ENCODE peak calls at places on chromosomes 13 and 19, in six cellular contexts. K is GM12878, X is HepG2, O is K562, F is SK-N-SH, R is H1. Y is an unnamed sample.

GRCh38 chr19:7888145-7888825 is at the start of gene LRRC8E:
- DNase-seq in K (no peak), X (peak), O (peak), F (peak), R (no peak), Y (no peak)

GRCh38 chr13:22144806-22145205 is 473.9 kb downstream of the FGF9 start:
- DNase-seq in K (no peak), X (no peak), O (no peak), F (no peak), R (no peak), Y (no peak)

GRCh38 chr19:55112246-55112780 is 5.1 kb downstream of the PPP1R12C start:
- DNase-seq in K (no peak), X (no peak), O (peak), F (peak), R (no peak), Y (no peak)

GRCh38 chr13:110689711-110690110 is 16.2 kb downstream of the CARS2 start:
- DNase-seq in K (no peak), X (no peak), O (no peak), F (no peak), R (no peak), Y (no peak)

GRCh38 chr13:35785563-35786327 is 309.3 kb upstream of the MAB21L1 start:
- DNase-seq in K (no peak), X (no peak), O (no peak), F (peak), R (no peak), Y (no peak)

GRCh38 chr13:85541476-85541875 is 257.7 kb downstream of the SLITRK6 start:
- DNase-seq in K (no peak), X (no peak), O (no peak), F (no peak), R (no peak), Y (no peak)

GRCh38 chr19:45253396-45254027 is 2.4 kb downstream of the MARK4 start:
- DNase-seq in K (no peak), X (no peak), O (no peak), F (no peak), R (no peak), Y (no peak)

GRCh38 chr19:51365211-51366049 is 758 bp downstream of the ETFB start:
- DNase-seq in K (no peak), X (peak), O (peak), F (no peak), R (no peak), Y (peak)

GRCh38 chr19:22919946-22920345 is 83.0 kb downstream of the ZNF728 start:
- DNase-seq in K (no peak), X (no peak), O (no peak), F (no peak), R (no peak), Y (no peak)

GRCh38 chr19:19531951-19532805 is 3.5 kb downstream of the YJEFN3 start:
- DNase-seq in K (no peak), X (peak), O (peak), F (peak), R (no peak), Y (peak)

GRCh38 chr13:30895773-30896172 is 10.3 kb upstream of the MEDAG start:
- DNase-seq in K (no peak), X (no peak), O (no peak), F (no peak), R (no peak), Y (no peak)

GRCh38 chr19:5806133-5806489 is 1.2 kb downstream of the NRTN start:
- DNase-seq in K (no peak), X (no peak), O (no peak), F (no peak), R (no peak), Y (no peak)

GRCh38 chr19:1511318-1511988 is 1.4 kb downstream of the ADAMTSL5 start:
- DNase-seq in K (no peak), X (no peak), O (no peak), F (peak), R (no peak), Y (no peak)

GRCh38 chr13:23504188-23504587 is 66.0 kb upstream of the TNFRSF19 start:
- DNase-seq in K (no peak), X (no peak), O (no peak), F (peak), R (no peak), Y (no peak)

GRCh38 chr19:11639245-11639601 is 41.9 kb downstream of the ZNF627 start:
- DNase-seq in K (no peak), X (no peak), O (no peak), F (no peak), R (no peak), Y (no peak)

GRCh38 chr19:16160943-16161560 is 12.3 kb downstream of the CIB3 start:
- DNase-seq in K (no peak), X (peak), O (peak), F (no peak), R (no peak), Y (no peak)

GRCh38 chr13:77832339-77833100 is 86.1 kb downstream of the EDNRB start:
- DNase-seq in K (no peak), X (no peak), O (no peak), F (no peak), R (no peak), Y (peak)

GRCh38 chr19:48495391-48495790 is 16.2 kb downstream of the LMTK3 start:
- DNase-seq in K (no peak), X (no peak), O (no peak), F (no peak), R (no peak), Y (no peak)

GRCh38 chr13:101397742-101398141 is 18.6 kb downstream of the NALCN start:
- DNase-seq in K (no peak), X (no peak), O (no peak), F (no peak), R (no peak), Y (no peak)

GRCh38 chr13:89740994-89741678 is 1606.4 kb upstream of the MIR17HG start:
- DNase-seq in K (no peak), X (no peak), O (no peak), F (no peak), R (no peak), Y (no peak)

GRCh38 chr13:40079721-40080120 is 424.3 kb downstream of the COG6 start:
- DNase-seq in K (no peak), X (no peak), O (no peak), F (no peak), R (no peak), Y (no peak)

GRCh38 chr19:12777217-12778019 is 2.1 kb upstream of the HOOK2 start:
- DNase-seq in K (no peak), X (peak), O (peak), F (peak), R (no peak), Y (peak)

GRCh38 chr13:25868483-25868882 is 183.3 kb downstream of the SHISA2 start:
- DNase-seq in K (no peak), X (no peak), O (no peak), F (no peak), R (no peak), Y (no peak)

GRCh38 chr19:47228168-47228936 is 2.6 kb downstream of the BBC3 start:
- DNase-seq in K (no peak), X (peak), O (peak), F (peak), R (no peak), Y (peak)

GRCh38 chr19:35768082-35768421 is 7.3 kb upstream of the ARHGAP33 start:
- DNase-seq in K (no peak), X (no peak), O (no peak), F (no peak), R (no peak), Y (no peak)

GRCh38 chr19:18357041-18357440 is 16.6 kb downstream of the PGPEP1 start:
- DNase-seq in K (no peak), X (no peak), O (no peak), F (no peak), R (no peak), Y (no peak)

GRCh38 chr13:83221813-83222241 is 660.4 kb downstream of the SLITRK1 start:
- DNase-seq in K (no peak), X (no peak), O (no peak), F (no peak), R (no peak), Y (no peak)

GRCh38 chr13:51821666-51822065 is 17.7 kb upstream of the DHRS12 start:
- DNase-seq in K (no peak), X (no peak), O (no peak), F (no peak), R (no peak), Y (no peak)

GRCh38 chr19:50793558-50794065 is 3.4 kb downstream of the ACP4 start:
- DNase-seq in K (no peak), X (no peak), O (no peak), F (peak), R (no peak), Y (no peak)

GRCh38 chr13:74325106-74325505 is 190.9 kb upstream of the KLF12 start:
- DNase-seq in K (no peak), X (peak), O (no peak), F (peak), R (no peak), Y (no peak)

GRCh38 chr19:50427997-50428425 is 4.7 kb upstream of the MYBPC2 start:
- DNase-seq in K (no peak), X (no peak), O (no peak), F (no peak), R (peak), Y (peak)

GRCh38 chr19:48473161-48473966 is 4.2 kb downstream of the CYTH2 start:
- DNase-seq in K (no peak), X (no peak), O (no peak), F (no peak), R (no peak), Y (no peak)

GRCh38 chr13:23578411-23579071 is 8.3 kb downstream of the TNFRSF19 start:
- DNase-seq in K (no peak), X (peak), O (peak), F (peak), R (peak), Y (peak)

GRCh38 chr19:12733369-12733896 is 1.1 kb downstream of the TRIR start:
- DNase-seq in K (no peak), X (peak), O (no peak), F (peak), R (no peak), Y (peak)

GRCh38 chr19:49436381-49437017 is 4.8 kb downstream of the SLC17A7 start:
- DNase-seq in K (no peak), X (no peak), O (peak), F (peak), R (peak), Y (no peak)

GRCh38 chr13:107743983-107744382 is 471.4 kb downstream of the LIG4 start:
- DNase-seq in K (no peak), X (no peak), O (no peak), F (no peak), R (no peak), Y (no peak)

GRCh38 chr19:15260939-15261338 is 28.7 kb upstream of the EPHX3 start:
- DNase-seq in K (no peak), X (no peak), O (no peak), F (peak), R (no peak), Y (no peak)

GRCh38 chr13:36418022-36418805 is 14.1 kb upstream of the CCNA1 start:
- DNase-seq in K (peak), X (no peak), O (no peak), F (no peak), R (no peak), Y (peak)

GRCh38 chr13:46609052-46609451 is 56.1 kb downstream of the LRCH1 start:
- DNase-seq in K (no peak), X (peak), O (no peak), F (no peak), R (no peak), Y (no peak)

GRCh38 chr13:46605824-46606554 is 53.0 kb downstream of the LRCH1 start:
- DNase-seq in K (peak), X (no peak), O (no peak), F (no peak), R (no peak), Y (no peak)

GRCh38 chr13:46606915-46607413 is 54.0 kb downstream of the LRCH1 start:
- DNase-seq in K (no peak), X (no peak), O (no peak), F (no peak), R (no peak), Y (no peak)

GRCh38 chr13:46609726-46610125 is 56.8 kb downstream of the LRCH1 start:
- DNase-seq in K (no peak), X (no peak), O (no peak), F (no peak), R (no peak), Y (no peak)

DNA sequence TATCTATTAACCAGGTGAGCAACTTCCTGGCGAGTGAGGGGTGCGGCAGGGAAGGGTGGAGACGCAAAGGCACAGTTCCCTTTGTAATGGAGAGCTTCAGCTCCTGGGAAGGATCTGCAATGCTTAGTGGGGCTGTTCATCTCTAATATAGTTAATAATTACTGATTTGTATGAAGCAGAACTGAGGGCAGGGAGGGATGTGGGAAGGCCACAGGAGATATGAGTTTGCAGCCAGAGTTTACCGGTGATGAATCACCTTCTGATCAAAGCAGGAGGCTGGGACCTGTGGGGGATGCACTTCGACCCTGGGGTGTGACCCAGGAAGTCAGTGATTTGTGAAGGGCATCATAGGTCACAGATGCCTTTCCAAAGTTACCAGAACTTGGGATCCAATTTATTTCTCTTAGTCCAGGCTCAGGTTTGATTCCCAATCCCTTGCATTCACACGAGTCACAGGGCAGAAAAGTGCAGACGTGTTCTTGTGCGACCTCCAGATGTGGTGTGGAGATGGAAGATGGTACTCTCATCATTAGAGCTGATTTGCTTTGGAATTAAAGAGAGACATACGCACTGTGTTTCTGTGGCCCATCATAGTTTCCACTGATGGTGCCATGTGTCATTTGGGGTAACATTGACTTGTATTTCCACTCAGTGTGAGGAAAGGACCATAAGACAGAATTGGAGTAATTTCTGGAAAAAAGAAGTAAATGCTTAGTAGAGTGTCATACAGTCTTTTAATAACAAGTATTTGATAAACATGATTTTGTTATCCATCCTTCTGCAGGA is 55.0 kb downstream of the LRCH1 start:
- DNase-seq in K (no peak), X (peak), O (no peak), F (no peak), R (no peak), Y (no peak)
- TF ChIP-seq GABPA in K (no peak), X (no peak), O (no peak), F (no peak), R (no peak), Y (no peak)

GRCh38 chr19:4139614-4140236 is 13.7 kb upstream of the CREB3L3 start:
- DNase-seq in K (peak), X (peak), O (peak), F (peak), R (peak), Y (peak)

GRCh38 chr19:4136680-4137088 is 12.8 kb upstream of the MAP2K2 start:
- DNase-seq in K (no peak), X (peak), O (no peak), F (no peak), R (no peak), Y (no peak)

GRCh38 chr19:4138445-4138844 is 14.5 kb upstream of the MAP2K2 start:
- DNase-seq in K (no peak), X (no peak), O (no peak), F (no peak), R (no peak), Y (no peak)

GRCh38 chr19:4144666-4145261 is 8.7 kb upstream of the CREB3L3 start:
- DNase-seq in K (no peak), X (no peak), O (peak), F (peak), R (no peak), Y (no peak)

GRCh38 chr19:4140237-4140711 is 13.2 kb upstream of the CREB3L3 start:
- DNase-seq in K (no peak), X (peak), O (peak), F (peak), R (peak), Y (peak)
- TF ChIP-seq GABPA in K (no peak), X (no peak), O (no peak), F (no peak), R (no peak), Y (no peak)

GRCh38 chr13:32829676-32830091 is 186.5 kb upstream of the KL start:
- DNase-seq in K (no peak), X (no peak), O (no peak), F (no peak), R (peak), Y (no peak)
- TF ChIP-seq GABPA in K (no peak), X (no peak), O (no peak), F (no peak), R (no peak), Y (no peak)

GRCh38 chr13:106287351-106287750 is 248.1 kb downstream of the EFNB2 start:
- DNase-seq in K (no peak), X (no peak), O (no peak), F (no peak), R (no peak), Y (no peak)

GRCh38 chr13:106281426-106281825 is 254.0 kb downstream of the EFNB2 start:
- DNase-seq in K (no peak), X (no peak), O (no peak), F (no peak), R (no peak), Y (no peak)

GRCh38 chr13:106286811-106287210 is 248.7 kb downstream of the EFNB2 start:
- DNase-seq in K (no peak), X (no peak), O (no peak), F (no peak), R (no peak), Y (no peak)

DNA sequence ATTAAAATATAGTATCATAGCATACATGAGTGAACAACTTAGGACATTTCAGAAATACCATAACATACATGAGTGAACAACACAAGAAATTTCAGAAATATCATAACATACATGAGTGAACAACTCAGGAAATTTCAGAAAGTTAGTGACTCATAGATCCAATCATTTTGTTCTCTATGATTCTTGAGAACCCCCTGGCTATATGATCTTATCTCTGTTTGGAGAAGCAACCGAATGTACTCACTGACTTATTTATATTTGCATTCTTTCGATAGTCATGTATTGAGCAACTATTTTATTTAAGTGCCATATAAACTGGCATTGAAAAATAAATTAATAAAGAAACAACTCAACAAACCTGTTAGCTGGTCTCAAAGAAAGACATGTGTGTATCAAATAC is 251.1 kb downstream of the EFNB2 start:
- DNase-seq in K (no peak), X (no peak), O (no peak), F (no peak), R (no peak), Y (no peak)
- TF ChIP-seq GABPA in K (no peak), X (no peak), O (no peak), F (no peak), R (no peak), Y (no peak)

DNA sequence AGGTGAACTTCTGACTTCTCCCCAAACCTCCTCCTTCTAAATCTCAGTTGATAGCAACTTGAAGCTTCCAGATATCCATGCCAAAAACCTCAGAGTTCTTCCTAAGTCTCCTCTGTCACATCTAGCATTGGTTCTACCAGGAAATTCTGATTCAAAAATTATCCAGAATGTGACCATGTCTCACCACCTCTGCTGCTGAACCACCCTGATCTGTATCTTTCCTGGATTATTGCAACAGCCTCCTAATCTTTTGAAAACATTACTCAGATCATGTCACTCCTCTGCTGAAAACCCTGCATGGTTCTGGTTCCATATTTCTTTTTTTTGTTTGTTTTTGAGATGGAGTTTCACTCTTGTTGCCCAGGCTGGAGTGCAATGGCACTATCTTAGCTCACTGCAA is 78.7 kb upstream of the TNFSF11 start:
- DNase-seq in K (no peak), X (no peak), O (no peak), F (no peak), R (no peak), Y (no peak)
- TF ChIP-seq GABPA in K (no peak), X (no peak), O (no peak), F (no peak), R (no peak), Y (no peak)

DNA sequence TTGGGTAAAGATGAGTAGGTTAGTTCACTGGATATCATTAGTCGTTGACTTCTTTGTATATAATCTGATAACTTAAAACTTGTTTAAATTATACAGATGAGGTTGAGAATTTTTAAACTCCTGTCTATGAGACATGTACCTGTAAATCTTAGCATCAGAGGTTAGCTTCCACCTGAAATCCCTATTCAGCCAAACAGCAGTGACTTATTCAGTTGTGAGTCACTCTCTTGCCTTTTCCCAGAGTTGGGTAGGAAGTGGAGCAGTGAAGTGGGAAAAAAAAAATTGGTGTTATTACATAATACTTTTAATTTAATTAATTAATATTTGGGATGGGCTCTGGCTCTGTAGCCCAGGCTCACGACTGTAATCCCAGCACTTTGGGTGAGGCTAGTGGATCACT is 32.8 kb downstream of the ZNF701 start:
- DNase-seq in K (no peak), X (no peak), O (no peak), F (no peak), R (no peak), Y (no peak)
- TF ChIP-seq GABPA in K (no peak), X (no peak), O (no peak), F (no peak), R (no peak), Y (no peak)

Y was measured in HL-60.